ENCODE peak calls at places on chromosomes 4 and X, in four cellular contexts. P, X, E and U are unnamed samples.

GRCh38 chr4:37388672-37389368 is 144.3 kb downstream of the NWD2 start:
- DNase-seq in X (peak), E (no peak), P (no peak), U (no peak)

GRCh38 chr4:1922826-1923225 is 51.6 kb downstream of the NSD2 start:
- DNase-seq in X (no peak), P (no peak), E (no peak), U (no peak)

GRCh38 chr4:94084155-94084554 is 123.5 kb upstream of the SMARCAD1 start:
- DNase-seq in E (no peak), P (no peak), X (no peak), U (no peak)

GRCh38 chr4:8538703-8539567 is 41.3 kb upstream of the GPR78 start:
- DNase-seq in P (no peak), E (peak), X (no peak), U (peak)

GRCh38 chr4:123866796-123867195 is 470.2 kb downstream of the SPRY1 start:
- DNase-seq in E (no peak), X (no peak), P (no peak), U (no peak)

GRCh38 chrX:104112326-104112951 is at the start of gene ZCCHC18:
- DNase-seq in E (peak), X (peak), P (no peak), U (peak)

GRCh38 chr4:38082424-38083374 is 122.5 kb downstream of the PTTG2 start:
- DNase-seq in X (no peak), P (no peak), E (peak), U (peak)

GRCh38 chr4:100497729-100498250 is 20.0 kb downstream of the EMCN start:
- DNase-seq in X (no peak), P (no peak), E (peak), U (no peak)

GRCh38 chr4:25694466-25694865 is 38.8 kb downstream of the SLC34A2 start:
- DNase-seq in X (peak), P (no peak), E (no peak), U (peak)